ENCODE peak calls at places on chromosome 14, in four cellular contexts. D, H, W and M are unnamed samples.

GRCh38 chr14:59274991-59275391 is 86.5 kb downstream of the DAAM1 start:
- DNase-seq in H (no peak), D (no peak), W (peak; percentile 2), M (no peak)

GRCh38 chr14:42110167-42110566 is 503.5 kb downstream of the LRFN5 start:
- DNase-seq in W (no peak), D (peak; percentile 9), H (no peak), M (no peak)

GRCh38 chr14:67432088-67432564 is 20.2 kb upstream of the PLEK2 start:
- DNase-seq in W (no peak), D (no peak), H (no peak), M (no peak)

GRCh38 chr14:99619873-99620834 is 16.1 kb upstream of the CCDC85C start:
- DNase-seq in W (no peak), D (no peak), H (no peak), M (no peak)

GRCh38 chr14:99644723-99645544 is at the start of gene HHIPL1:
- DNase-seq in D (no peak), W (no peak), H (no peak), M (no peak)

GRCh38 chr14:56268653-56269052 is 150.4 kb downstream of the PELI2 start:
- DNase-seq in D (no peak), W (no peak), H (no peak), M (no peak)

GRCh38 chr14:65471038-65471878 is 58.7 kb downstream of the FUT8 start:
- DNase-seq in H (no peak), W (no peak), D (no peak), M (no peak)

GRCh38 chr14:73231874-73232851 is 5.1 kb upstream of the PAPLN start:
- DNase-seq in H (no peak), W (no peak), D (no peak), M (no peak)